ENCODE peak calls at places on chromosomes 16 and 17, in five cellular contexts. Q is fibroblast of the aortic adventitia, S is A549, X is lower leg skin, W is mammary epithelial cell. C is an unnamed sample.

GRCh38 chr17:43327421-43327820 is 71.4 kb upstream of the ARL4D start:
- DNase-seq in Q (no peak), S (no peak), X (no peak), W (no peak), C (no peak)

GRCh38 chr17:59534583-59534982 is 30.8 kb upstream of the DHX40 start:
- DNase-seq in Q (no peak), S (peak), X (no peak), W (peak), C (no peak)

GRCh38 chr17:36741019-36741902 is 139.9 kb downstream of the MRM1 start:
- DNase-seq in Q (no peak), S (no peak), X (no peak), W (no peak), C (no peak)

GRCh38 chr16:58031016-58031800 is 5.7 kb downstream of the MMP15 start:
- DNase-seq in Q (no peak), S (no peak), X (no peak), W (no peak), C (no peak)

GRCh38 chr17:68015081-68015723 is 18.9 kb upstream of the C17orf58 start:
- DNase-seq in Q (no peak), S (no peak), X (no peak), W (no peak), C (no peak)

GRCh38 chr16:73483076-73483791 is 435.3 kb upstream of the ZFHX3 start:
- DNase-seq in Q (no peak), S (no peak), X (no peak), W (no peak), C (no peak)

GRCh38 chr16:56317998-56318912 is 107.1 kb downstream of the AMFR start:
- DNase-seq in Q (peak), S (peak), X (peak), W (peak), C (peak)

GRCh38 chr17:63395075-63395815 is 50.9 kb downstream of the CYB561 start:
- DNase-seq in Q (peak), S (no peak), X (no peak), W (no peak), C (no peak)

GRCh38 chr16:66619534-66620418 is 15.3 kb downstream of the CMTM3 start:
- DNase-seq in Q (peak), S (no peak), X (no peak), W (peak), C (no peak)

GRCh38 chr16:17063156-17063555 is 407.6 kb downstream of the XYLT1 start:
- DNase-seq in Q (no peak), S (no peak), X (no peak), W (no peak), C (no peak)

GRCh38 chr16:48361012-48361411 is 24.2 kb downstream of the SIAH1 start:
- DNase-seq in Q (no peak), S (no peak), X (no peak), W (no peak), C (no peak)

GRCh38 chr17:15263206-15263579 is 1.9 kb downstream of the PMP22 start:
- DNase-seq in Q (peak), S (peak), X (peak), W (peak), C (no peak)

GRCh38 chr16:11448796-11449416 is 103.6 kb downstream of the RMI2 start:
- DNase-seq in Q (no peak), S (no peak), X (no peak), W (no peak), C (no peak)

GRCh38 chr16:85975421-85976100 is 76.6 kb downstream of the IRF8 start:
- DNase-seq in Q (no peak), S (no peak), X (no peak), W (no peak), C (no peak)

GRCh38 chr16:51818342-51818944 is 667.4 kb upstream of the SALL1 start:
- DNase-seq in Q (peak), S (no peak), X (no peak), W (peak), C (no peak)

GRCh38 chr16:86761117-86761971 is 183.0 kb downstream of the FOXL1 start:
- DNase-seq in Q (peak), S (peak), X (peak), W (peak), C (no peak)

GRCh38 chr16:84883301-84883700 is 63.5 kb downstream of the CRISPLD2 start:
- DNase-seq in Q (peak), S (no peak), X (no peak), W (peak), C (no peak)

GRCh38 chr17:16908282-16908681 is 63.6 kb downstream of the TNFRSF13B start:
- DNase-seq in Q (no peak), S (no peak), X (peak), W (no peak), C (no peak)

GRCh38 chr16:12002447-12003006 is 26.0 kb downstream of the SNX29 start:
- DNase-seq in Q (peak), S (no peak), X (no peak), W (no peak), C (no peak)

GRCh38 chr17:59161477-59161876 is 5.9 kb downstream of the PRR11 start:
- DNase-seq in Q (no peak), S (no peak), X (peak), W (no peak), C (no peak)

GRCh38 chr16:86574646-86575045 is 3.7 kb upstream of the FOXL1 start:
- DNase-seq in Q (no peak), S (no peak), X (no peak), W (no peak), C (no peak)

GRCh38 chr17:81120695-81121621 is 44.3 kb upstream of the PVALEF start:
- DNase-seq in Q (no peak), S (no peak), X (no peak), W (no peak), C (no peak)

GRCh38 chr16:78639775-78640174 is 540.3 kb downstream of the WWOX start:
- DNase-seq in Q (no peak), S (no peak), X (no peak), W (no peak), C (no peak)

GRCh38 chr16:88430524-88431446 is 22.3 kb upstream of the ZFPM1 start:
- DNase-seq in Q (no peak), S (no peak), X (no peak), W (no peak), C (no peak)

GRCh38 chr17:4032738-4033137 is 68.5 kb upstream of the ATP2A3 start:
- DNase-seq in Q (no peak), S (no peak), X (no peak), W (no peak), C (no peak)

GRCh38 chr17:48603959-48604769 is 622 bp downstream of the HOXB6 start:
- DNase-seq in Q (no peak), S (peak), X (peak), W (no peak), C (no peak)

GRCh38 chr17:82603981-82604448 is 44.2 kb downstream of the WDR45B start:
- DNase-seq in Q (no peak), S (no peak), X (no peak), W (no peak), C (no peak)

GRCh38 chr17:62187681-62188080 is 122.6 kb upstream of the MED13 start:
- DNase-seq in Q (peak), S (no peak), X (no peak), W (peak), C (no peak)

GRCh38 chr16:83040174-83040573 is 413.4 kb downstream of the CDH13 start:
- DNase-seq in Q (no peak), S (no peak), X (no peak), W (peak), C (no peak)

GRCh38 chr16:69926241-69926640 is 24.9 kb upstream of the CLEC18A start:
- DNase-seq in Q (no peak), S (no peak), X (no peak), W (no peak), C (no peak)

GRCh38 chr17:37117743-37118142 is 169.0 kb downstream of the AATF start:
- DNase-seq in Q (no peak), S (no peak), X (no peak), W (no peak), C (no peak)

GRCh38 chr17:82097187-82097918 is 683 bp downstream of the FASN start:
- DNase-seq in Q (peak), S (peak), X (no peak), W (peak), C (no peak)

GRCh38 chr17:46822388-46822921 is 4.0 kb upstream of the WNT3 start:
- DNase-seq in Q (no peak), S (peak), X (no peak), W (no peak), C (no peak)

GRCh38 chr16:3673201-3673600 is 18.7 kb downstream of the DNASE1 start:
- DNase-seq in Q (no peak), S (no peak), X (no peak), W (no peak), C (no peak)

DNA sequence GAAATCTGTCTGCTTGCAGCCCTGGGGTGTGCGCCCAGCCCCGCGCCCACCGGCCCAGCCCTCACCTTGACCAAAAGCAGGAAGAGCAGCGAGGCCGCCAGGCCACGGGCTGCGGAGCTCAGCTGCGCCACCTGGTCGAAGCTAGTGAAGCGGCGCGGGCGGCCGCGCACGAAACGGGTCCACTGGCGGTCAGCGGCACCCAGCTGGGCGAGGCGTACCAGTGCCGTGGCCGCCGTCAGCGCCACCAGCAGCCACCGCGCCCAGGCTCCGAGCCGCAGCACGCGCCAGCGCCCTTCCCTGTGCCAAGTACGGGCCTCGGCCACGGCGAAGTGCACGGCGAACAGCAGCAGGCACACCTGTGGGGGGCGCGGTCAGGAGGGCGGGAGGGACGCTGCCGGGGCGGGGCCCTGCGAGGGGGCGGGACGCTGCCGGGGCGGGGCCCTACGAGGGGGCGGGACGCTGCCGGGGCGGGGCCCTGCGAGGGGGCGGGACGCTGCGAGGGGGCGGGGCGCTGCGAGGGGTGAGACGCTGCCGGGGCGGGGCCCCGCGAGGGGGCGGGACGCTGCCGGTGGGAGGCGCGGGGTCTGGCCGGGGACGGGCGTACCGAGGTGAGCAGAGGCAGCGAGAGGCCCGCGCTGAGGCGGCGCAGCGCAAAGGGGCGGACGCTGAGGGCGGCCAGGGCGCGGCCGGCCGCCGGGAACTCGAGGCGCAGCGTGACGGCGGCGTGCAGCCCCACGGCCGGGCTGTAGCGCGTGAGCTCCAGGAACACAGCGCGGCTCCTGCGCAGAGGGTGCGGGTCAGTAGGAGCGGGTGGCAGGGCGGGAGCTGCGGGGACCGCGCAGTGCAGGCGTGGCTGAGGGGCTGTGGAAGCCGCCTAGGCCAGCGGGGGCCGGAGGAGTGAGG is 43.3 kb downstream of the TSC2 start:
- DNase-seq in Q (no peak), S (no peak), X (no peak), W (no peak), C (peak)
- TF ChIP-seq CTCF in Q (no peak), S (peak), X (no peak), W (no peak), C (no peak)

DNA sequence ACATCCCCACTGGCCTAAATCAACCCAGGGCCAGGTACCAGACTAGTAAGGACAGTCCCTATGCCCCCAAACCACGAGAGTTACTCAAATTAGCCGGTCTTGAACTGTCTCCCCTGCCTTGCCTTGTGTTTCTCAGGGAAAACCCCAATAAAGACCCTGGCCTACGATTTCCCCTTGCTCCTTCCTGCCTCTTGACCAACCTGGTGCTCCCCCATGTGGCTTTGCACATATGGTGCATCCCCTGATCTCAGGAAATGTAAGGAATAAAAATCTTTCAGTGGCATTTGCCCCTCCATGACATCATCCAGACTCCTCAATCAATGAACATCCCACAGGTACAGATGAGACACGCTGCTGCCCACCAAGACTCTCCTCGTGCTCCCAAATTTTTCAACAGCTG is 87.9 kb downstream of the ZNF18 start:
- DNase-seq in Q (no peak), S (no peak), X (no peak), W (no peak), C (no peak)
- TF ChIP-seq CTCF in Q (no peak), S (no peak), X (no peak), W (peak), C (peak)

GRCh38 chr16:24689128-24689527 is 40.3 kb upstream of the TNRC6A start:
- DNase-seq in Q (peak), S (peak), X (no peak), W (no peak), C (no peak)
- TF ChIP-seq CTCF in Q (peak), S (peak), X (no peak), W (peak), C (peak)

GRCh38 chr17:13135496-13135895 is 117.7 kb upstream of the ELAC2 start:
- DNase-seq in Q (no peak), S (no peak), X (no peak), W (no peak), C (no peak)

GRCh38 chr17:13143001-13143400 is 125.2 kb upstream of the ELAC2 start:
- DNase-seq in Q (no peak), S (no peak), X (no peak), W (no peak), C (no peak)

GRCh38 chr17:13140750-13141149 is 122.9 kb upstream of the ELAC2 start:
- DNase-seq in Q (peak), S (no peak), X (no peak), W (no peak), C (no peak)
- TF ChIP-seq CTCF in Q (no peak), S (no peak), X (no peak), W (no peak), C (peak)

DNA sequence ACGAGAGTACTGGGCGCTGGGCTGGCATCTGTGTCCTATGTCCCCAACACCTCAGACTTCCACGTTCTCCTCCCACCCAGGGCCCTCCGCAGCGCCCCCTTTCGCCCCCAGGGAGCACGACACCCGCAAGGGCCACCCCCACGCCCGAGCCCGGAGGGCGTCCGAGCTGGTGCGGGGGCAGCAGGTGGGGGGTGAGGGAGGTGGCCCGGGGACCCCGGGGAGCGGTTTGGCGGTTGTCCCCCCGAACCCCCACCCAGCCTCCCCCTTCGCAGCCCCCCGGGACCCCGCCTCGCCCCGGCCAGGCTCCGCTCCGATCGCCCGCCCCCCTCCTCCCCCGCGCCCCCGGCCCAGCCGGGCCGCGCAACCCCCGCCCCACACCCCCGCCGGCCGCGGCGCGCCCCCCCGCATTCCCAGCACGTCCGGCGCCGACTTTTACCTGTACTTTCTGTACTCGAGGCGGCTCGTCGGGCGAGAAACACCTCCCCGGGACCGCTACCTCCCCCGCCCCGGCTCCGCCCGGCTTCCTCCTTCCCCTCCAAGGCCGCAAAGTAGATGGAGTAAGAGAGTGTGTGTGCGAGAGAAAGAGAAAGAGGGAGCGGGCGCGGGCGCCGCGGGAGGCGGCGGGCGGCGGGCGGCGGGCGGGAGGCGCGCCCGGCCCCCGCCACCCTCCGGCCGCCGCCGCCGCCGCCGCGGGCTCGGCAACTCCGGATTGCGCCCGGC is 897 bp downstream of the CDYL2 start:
- DNase-seq in Q (no peak), S (no peak), X (no peak), W (no peak), C (peak)
- TF ChIP-seq CTCF in Q (peak), S (no peak), X (no peak), W (peak), C (peak)

GRCh38 chr16:77214411-77215138 is 15.4 kb downstream of the SYCE1L start:
- DNase-seq in Q (no peak), S (no peak), X (peak), W (no peak), C (no peak)
- TF ChIP-seq CTCF in Q (no peak), S (no peak), X (no peak), W (no peak), C (no peak)